ENCODE peak calls at places on chromosomes 16 and 17, in six cellular contexts. D, N, U, L, M and P are unnamed samples.

GRCh38 chr16:30395992-30396560 is 856 bp downstream of the ZNF48 start:
- DNase-seq in N (no peak), L (no peak), M (peak), D (no peak), U (no peak), P (no peak)

GRCh38 chr16:54750249-54750648 is 180.4 kb upstream of the IRX5 start:
- DNase-seq in M (no peak), U (no peak), N (no peak), D (no peak), L (no peak), P (no peak)

GRCh38 chr17:28216528-28216927 is 102.5 kb upstream of the TMEM97 start:
- DNase-seq in U (no peak), M (no peak), L (no peak), N (peak), D (no peak), P (no peak)

GRCh38 chr16:85888405-85889331 is 10.3 kb upstream of the IRF8 start:
- DNase-seq in L (peak), U (peak), N (peak), D (no peak), M (no peak), P (no peak)

GRCh38 chr16:88507231-88507743 is 54.2 kb downstream of the ZFPM1 start:
- DNase-seq in U (no peak), D (no peak), N (no peak), M (no peak), L (no peak), P (no peak)

GRCh38 chr16:2056681-2057407 is 9.1 kb downstream of the TSC2 start:
- DNase-seq in N (peak), M (no peak), D (no peak), U (no peak), L (no peak), P (no peak)

GRCh38 chr16:81254919-81255526 is 16.5 kb downstream of the BCO1 start:
- DNase-seq in L (no peak), N (no peak), D (no peak), U (no peak), M (no peak), P (no peak)

GRCh38 chr16:118857-119256 is 19.6 kb downstream of the NPRL3 start:
- DNase-seq in N (no peak), U (no peak), D (no peak), L (no peak), M (no peak), P (peak)

GRCh38 chr16:26569793-26570192 is 496.9 kb upstream of the C16orf82 start:
- DNase-seq in U (no peak), N (no peak), M (no peak), L (no peak), D (no peak), P (no peak)

GRCh38 chr17:71302721-71303549 is 817.9 kb upstream of the SOX9 start:
- DNase-seq in U (no peak), N (no peak), M (peak), D (no peak), L (no peak), P (no peak)

GRCh38 chr17:81870155-81870977 is 771 bp downstream of the ARHGDIA start:
- DNase-seq in L (no peak), U (no peak), M (no peak), N (peak), D (no peak), P (no peak)

GRCh38 chr16:50884066-50884860 is 142.4 kb downstream of the CYLD start:
- DNase-seq in N (no peak), M (no peak), L (no peak), D (no peak), U (no peak), P (no peak)

GRCh38 chr16:81606039-81606438 is 161.4 kb downstream of the CMIP start:
- DNase-seq in L (no peak), D (no peak), U (no peak), M (no peak), N (no peak), P (no peak)

GRCh38 chr17:13024526-13025263 is 6.9 kb upstream of the ELAC2 start:
- DNase-seq in D (peak), N (peak), U (peak), L (no peak), M (peak), P (no peak)

GRCh38 chr17:6913608-6914443 is 82.0 kb upstream of the ALOX12 start:
- DNase-seq in M (peak), L (no peak), U (peak), D (peak), N (peak), P (no peak)

GRCh38 chr17:48004973-48005372 is 32.6 kb downstream of the COPZ2 start:
- DNase-seq in L (no peak), D (no peak), M (no peak), N (no peak), U (no peak), P (no peak)

GRCh38 chr17:75109407-75110236 is at the start of gene ARMC7:
- DNase-seq in N (peak), M (peak), U (peak), D (peak), L (no peak), P (peak)

GRCh38 chr17:10805911-10806310 is 2.0 kb upstream of the TMEM238L start:
- DNase-seq in M (no peak), D (no peak), U (no peak), N (no peak), L (no peak), P (no peak)

GRCh38 chr16:86347090-86347489 is 163.2 kb upstream of the FOXF1 start:
- DNase-seq in M (no peak), N (no peak), U (no peak), D (no peak), L (no peak), P (no peak)

GRCh38 chr17:42124256-42124655 is 1.7 kb downstream of the HSPB9 start:
- DNase-seq in U (no peak), D (no peak), N (no peak), M (no peak), L (no peak), P (no peak)

GRCh38 chr16:2048116-2048543 is 345 bp downstream of the TSC2 start:
- DNase-seq in L (no peak), D (no peak), U (no peak), N (no peak), M (no peak), P (no peak)

GRCh38 chr17:17067277-17067676 is 25.0 kb downstream of the MPRIP start:
- DNase-seq in N (peak), L (no peak), D (no peak), M (no peak), U (no peak), P (no peak)

GRCh38 chr17:76163919-76164318 is 22.9 kb upstream of the FOXJ1 start:
- DNase-seq in M (no peak), L (no peak), U (no peak), N (no peak), D (no peak), P (no peak)

GRCh38 chr16:87160752-87161337 is 156.3 kb downstream of the C16orf95 start:
- DNase-seq in M (no peak), L (peak), U (no peak), N (no peak), D (no peak), P (no peak)

GRCh38 chr17:42054101-42054500 is 3.7 kb upstream of the C17orf113 start:
- DNase-seq in L (no peak), M (no peak), D (no peak), N (no peak), U (no peak), P (no peak)

GRCh38 chr17:63978266-63979200 is 5.8 kb upstream of the SCN4A start:
- DNase-seq in M (no peak), D (no peak), U (no peak), N (no peak), L (no peak), P (no peak)

GRCh38 chr16:29810699-29811169 is 1.3 kb upstream of the PRRT2 start:
- DNase-seq in M (no peak), D (no peak), U (no peak), L (no peak), N (no peak), P (no peak)

GRCh38 chr16:8999800-9000199 is 36.1 kb upstream of the USP7 start:
- DNase-seq in M (no peak), L (no peak), D (no peak), N (no peak), U (no peak), P (no peak)

GRCh38 chr16:71255721-71256120 is 25.2 kb upstream of the HYDIN start:
- DNase-seq in D (no peak), U (no peak), M (no peak), N (no peak), L (no peak), P (no peak)

GRCh38 chr17:7282752-7283321 is 1.3 kb downstream of the SLC2A4 start:
- DNase-seq in N (no peak), M (no peak), D (no peak), L (no peak), U (no peak), P (no peak)

GRCh38 chr17:80625627-80626026 is 81.0 kb downstream of the RPTOR start:
- DNase-seq in D (no peak), N (no peak), M (no peak), U (no peak), L (no peak), P (no peak)

GRCh38 chr16:23871924-23872323 is 36.1 kb downstream of the PRKCB start:
- DNase-seq in N (no peak), L (no peak), D (no peak), U (no peak), M (no peak), P (no peak)

GRCh38 chr17:63542218-63542545 is 8.1 kb upstream of the DCAF7 start:
- DNase-seq in U (no peak), N (no peak), L (no peak), D (no peak), M (no peak), P (no peak)

GRCh38 chr17:9409430-9409829 is 166.2 kb downstream of the STX8 start:
- DNase-seq in N (peak), M (no peak), L (no peak), U (no peak), D (no peak), P (no peak)

GRCh38 chr17:81382851-81383250 is 12.4 kb upstream of the BAHCC1 start:
- DNase-seq in D (no peak), M (no peak), N (no peak), L (no peak), U (no peak), P (no peak)

GRCh38 chr17:41532947-41533570 is 5.0 kb upstream of the KRT19 start:
- DNase-seq in M (no peak), D (no peak), L (no peak), U (peak), N (no peak), P (peak)

GRCh38 chr17:73349138-73349537 is 37.3 kb upstream of the CDC42EP4 start:
- DNase-seq in N (no peak), D (no peak), U (no peak), M (no peak), L (no peak), P (no peak)

GRCh38 chr17:11303773-11304394 is 62.9 kb downstream of the SHISA6 start:
- DNase-seq in U (no peak), N (no peak), M (no peak), D (no peak), L (no peak), P (no peak)

GRCh38 chr17:75637143-75637538 is 3.9 kb downstream of the SMIM5 start:
- DNase-seq in D (no peak), M (no peak), L (no peak), U (peak), N (no peak), P (no peak)